ENCODE peak calls at places on chromosome X, in eight cellular contexts. One of them, this sample, is unnamed.

GRCh38 chrX:97252111-97252510 is 368.4 kb downstream of the RPA4 start:
- DNase-seq in colonic mucosa: no peak
- DNase-seq in astrocyte of the spinal cord: no peak
- DNase-seq in cardiac muscle cell: no peak
- DNase-seq in WTC11: no peak
- DNase-seq in body of pancreas: no peak
- DNase-seq in mesothelial cell of epicardium: no peak
- DNase-seq in GM20000: no peak
- DNase-seq in this sample: no peak

GRCh38 chrX:53262918-53263394 is 18.4 kb downstream of the IQSEC2 start:
- DNase-seq in colonic mucosa: peak
- DNase-seq in astrocyte of the spinal cord: peak
- DNase-seq in cardiac muscle cell: peak
- DNase-seq in WTC11: no peak
- DNase-seq in body of pancreas: no peak
- DNase-seq in mesothelial cell of epicardium: no peak
- DNase-seq in GM20000: no peak
- DNase-seq in this sample: peak

GRCh38 chrX:68193234-68193633 is 240.1 kb downstream of the OPHN1 start:
- DNase-seq in colonic mucosa: no peak
- DNase-seq in astrocyte of the spinal cord: peak
- DNase-seq in cardiac muscle cell: no peak
- DNase-seq in WTC11: no peak
- DNase-seq in body of pancreas: no peak
- DNase-seq in mesothelial cell of epicardium: no peak
- DNase-seq in GM20000: no peak
- DNase-seq in this sample: no peak

GRCh38 chrX:96372313-96373046 is 312.2 kb upstream of the DIAPH2 start:
- DNase-seq in colonic mucosa: no peak
- DNase-seq in astrocyte of the spinal cord: peak
- DNase-seq in cardiac muscle cell: peak
- DNase-seq in WTC11: no peak
- DNase-seq in body of pancreas: peak
- DNase-seq in mesothelial cell of epicardium: no peak
- DNase-seq in GM20000: peak
- DNase-seq in this sample: no peak

GRCh38 chrX:37453821-37454220 is 104.7 kb downstream of the PRRG1 start:
- DNase-seq in colonic mucosa: no peak
- DNase-seq in astrocyte of the spinal cord: no peak
- DNase-seq in cardiac muscle cell: no peak
- DNase-seq in WTC11: no peak
- DNase-seq in body of pancreas: no peak
- DNase-seq in mesothelial cell of epicardium: no peak
- DNase-seq in GM20000: no peak
- DNase-seq in this sample: no peak

GRCh38 chrX:129188223-129188622 is 335.1 kb downstream of the SMARCA1 start:
- DNase-seq in colonic mucosa: no peak
- DNase-seq in astrocyte of the spinal cord: no peak
- DNase-seq in cardiac muscle cell: no peak
- DNase-seq in WTC11: peak
- DNase-seq in body of pancreas: no peak
- DNase-seq in mesothelial cell of epicardium: no peak
- DNase-seq in GM20000: no peak
- DNase-seq in this sample: no peak

GRCh38 chrX:141839856-141840255 is 1.7 kb downstream of the MAGEC3 start:
- DNase-seq in colonic mucosa: no peak
- DNase-seq in astrocyte of the spinal cord: peak
- DNase-seq in cardiac muscle cell: no peak
- DNase-seq in WTC11: no peak
- DNase-seq in body of pancreas: no peak
- DNase-seq in mesothelial cell of epicardium: no peak
- DNase-seq in GM20000: no peak
- DNase-seq in this sample: no peak

GRCh38 chrX:46574337-46574940 is 874 bp downstream of the CHST7 start:
- DNase-seq in colonic mucosa: no peak
- DNase-seq in astrocyte of the spinal cord: no peak
- DNase-seq in cardiac muscle cell: peak
- DNase-seq in WTC11: peak
- DNase-seq in body of pancreas: peak
- DNase-seq in mesothelial cell of epicardium: no peak
- DNase-seq in GM20000: no peak
- DNase-seq in this sample: no peak

GRCh38 chrX:119763175-119763574 is 4.8 kb downstream of the SOWAHD start:
- DNase-seq in colonic mucosa: no peak
- DNase-seq in astrocyte of the spinal cord: peak
- DNase-seq in cardiac muscle cell: peak
- DNase-seq in WTC11: peak
- DNase-seq in body of pancreas: no peak
- DNase-seq in mesothelial cell of epicardium: no peak
- DNase-seq in GM20000: no peak
- DNase-seq in this sample: no peak

GRCh38 chrX:19682712-19683331 is 167.5 kb upstream of the MAP3K15 start:
- DNase-seq in colonic mucosa: peak
- DNase-seq in astrocyte of the spinal cord: peak
- DNase-seq in cardiac muscle cell: peak
- DNase-seq in WTC11: peak
- DNase-seq in body of pancreas: peak
- DNase-seq in mesothelial cell of epicardium: no peak
- DNase-seq in GM20000: peak
- DNase-seq in this sample: no peak

GRCh38 chrX:31524182-31524581 is 452.3 kb upstream of the FTHL17 start:
- DNase-seq in colonic mucosa: no peak
- DNase-seq in astrocyte of the spinal cord: no peak
- DNase-seq in cardiac muscle cell: peak
- DNase-seq in WTC11: no peak
- DNase-seq in body of pancreas: no peak
- DNase-seq in mesothelial cell of epicardium: no peak
- DNase-seq in GM20000: no peak
- DNase-seq in this sample: no peak

GRCh38 chrX:2698604-2699003 is 7.5 kb downstream of the CD99 start:
- DNase-seq in colonic mucosa: no peak
- DNase-seq in astrocyte of the spinal cord: no peak
- DNase-seq in cardiac muscle cell: no peak
- DNase-seq in WTC11: no peak
- DNase-seq in body of pancreas: no peak
- DNase-seq in mesothelial cell of epicardium: no peak
- DNase-seq in GM20000: no peak
- DNase-seq in this sample: no peak

GRCh38 chrX:83508006-83508405 is at the start of gene POU3F4:
- DNase-seq in colonic mucosa: no peak
- DNase-seq in astrocyte of the spinal cord: peak
- DNase-seq in cardiac muscle cell: no peak
- DNase-seq in WTC11: peak
- DNase-seq in body of pancreas: peak
- DNase-seq in mesothelial cell of epicardium: peak
- DNase-seq in GM20000: no peak
- DNase-seq in this sample: no peak

GRCh38 chrX:111167334-111167733 is 71.3 kb downstream of the PAK3 start:
- DNase-seq in colonic mucosa: no peak
- DNase-seq in astrocyte of the spinal cord: no peak
- DNase-seq in cardiac muscle cell: no peak
- DNase-seq in WTC11: no peak
- DNase-seq in body of pancreas: no peak
- DNase-seq in mesothelial cell of epicardium: no peak
- DNase-seq in GM20000: no peak
- DNase-seq in this sample: no peak

GRCh38 chrX:112668476-112669404 is 11.0 kb downstream of the LHFPL1 start:
- DNase-seq in colonic mucosa: no peak
- DNase-seq in astrocyte of the spinal cord: no peak
- DNase-seq in cardiac muscle cell: no peak
- DNase-seq in WTC11: no peak
- DNase-seq in body of pancreas: no peak
- DNase-seq in mesothelial cell of epicardium: no peak
- DNase-seq in GM20000: no peak
- DNase-seq in this sample: no peak

GRCh38 chrX:7059214-7059838 is 88.2 kb upstream of the STS start:
- DNase-seq in colonic mucosa: no peak
- DNase-seq in astrocyte of the spinal cord: no peak
- DNase-seq in cardiac muscle cell: no peak
- DNase-seq in WTC11: no peak
- DNase-seq in body of pancreas: no peak
- DNase-seq in mesothelial cell of epicardium: no peak
- DNase-seq in GM20000: peak
- DNase-seq in this sample: no peak

GRCh38 chrX:15566244-15566643 is 34.5 kb downstream of the ACE2 start:
- DNase-seq in colonic mucosa: no peak
- DNase-seq in astrocyte of the spinal cord: no peak
- DNase-seq in cardiac muscle cell: no peak
- DNase-seq in WTC11: no peak
- DNase-seq in body of pancreas: no peak
- DNase-seq in mesothelial cell of epicardium: no peak
- DNase-seq in GM20000: no peak
- DNase-seq in this sample: no peak

GRCh38 chrX:15570145-15570544 is 30.6 kb downstream of the ACE2 start:
- DNase-seq in colonic mucosa: no peak
- DNase-seq in astrocyte of the spinal cord: no peak
- DNase-seq in cardiac muscle cell: no peak
- DNase-seq in WTC11: no peak
- DNase-seq in body of pancreas: no peak
- DNase-seq in mesothelial cell of epicardium: no peak
- DNase-seq in GM20000: no peak
- DNase-seq in this sample: no peak

GRCh38 chrX:15564981-15565579 is 35.7 kb downstream of the ACE2 start:
- DNase-seq in colonic mucosa: peak
- DNase-seq in astrocyte of the spinal cord: peak
- DNase-seq in cardiac muscle cell: peak
- DNase-seq in WTC11: peak
- DNase-seq in body of pancreas: peak
- DNase-seq in mesothelial cell of epicardium: peak
- DNase-seq in GM20000: peak
- DNase-seq in this sample: peak

GRCh38 chrX:15567267-15567666 is 33.5 kb downstream of the ACE2 start:
- DNase-seq in colonic mucosa: no peak
- DNase-seq in astrocyte of the spinal cord: no peak
- DNase-seq in cardiac muscle cell: no peak
- DNase-seq in WTC11: no peak
- DNase-seq in body of pancreas: no peak
- DNase-seq in mesothelial cell of epicardium: no peak
- DNase-seq in GM20000: no peak
- DNase-seq in this sample: no peak

GRCh38 chrX:15567886-15568616 is 32.7 kb downstream of the ACE2 start:
- DNase-seq in colonic mucosa: no peak
- DNase-seq in astrocyte of the spinal cord: no peak
- DNase-seq in cardiac muscle cell: peak
- DNase-seq in WTC11: no peak
- DNase-seq in body of pancreas: no peak
- DNase-seq in mesothelial cell of epicardium: no peak
- DNase-seq in GM20000: no peak
- DNase-seq in this sample: peak
- TF ChIP-seq CTCF in colonic mucosa: no peak
- TF ChIP-seq CTCF in astrocyte of the spinal cord: peak
- TF ChIP-seq CTCF in cardiac muscle cell: peak
- TF ChIP-seq CTCF in WTC11: no peak
- TF ChIP-seq CTCF in body of pancreas: no peak
- TF ChIP-seq CTCF in mesothelial cell of epicardium: no peak
- TF ChIP-seq CTCF in GM20000: no peak
- TF ChIP-seq CTCF in this sample: peak

GRCh38 chrX:9851890-9852289 is 65.7 kb downstream of the SHROOM2 start:
- DNase-seq in colonic mucosa: no peak
- DNase-seq in astrocyte of the spinal cord: no peak
- DNase-seq in cardiac muscle cell: no peak
- DNase-seq in WTC11: no peak
- DNase-seq in body of pancreas: no peak
- DNase-seq in mesothelial cell of epicardium: no peak
- DNase-seq in GM20000: no peak
- DNase-seq in this sample: no peak
- TF ChIP-seq CTCF in colonic mucosa: no peak
- TF ChIP-seq CTCF in astrocyte of the spinal cord: no peak
- TF ChIP-seq CTCF in cardiac muscle cell: no peak
- TF ChIP-seq CTCF in WTC11: no peak
- TF ChIP-seq CTCF in body of pancreas: no peak
- TF ChIP-seq CTCF in mesothelial cell of epicardium: no peak
- TF ChIP-seq CTCF in GM20000: no peak
- TF ChIP-seq CTCF in this sample: no peak

DNA sequence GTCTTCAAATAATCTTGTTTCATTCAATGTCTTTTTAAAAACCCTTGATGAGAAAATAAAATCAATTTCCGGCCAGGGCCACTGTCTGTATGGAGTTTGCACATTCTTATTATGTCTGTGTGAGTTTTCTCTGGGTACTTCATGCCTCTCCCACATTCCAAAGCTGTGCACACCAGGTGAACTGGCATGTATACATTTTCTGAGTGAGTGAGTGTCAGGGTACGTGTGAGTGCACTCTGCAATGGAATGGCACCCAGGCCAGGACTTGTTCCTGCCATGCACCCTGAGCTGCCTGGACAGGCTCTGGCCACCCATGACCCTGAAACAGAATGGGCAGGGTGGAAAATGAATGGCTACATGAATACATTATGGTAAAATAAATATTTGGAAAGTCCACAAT is 61.3 kb downstream of the UBE2NL start:
- DNase-seq in colonic mucosa: no peak
- DNase-seq in astrocyte of the spinal cord: no peak
- DNase-seq in cardiac muscle cell: no peak
- DNase-seq in WTC11: no peak
- DNase-seq in body of pancreas: no peak
- DNase-seq in mesothelial cell of epicardium: no peak
- DNase-seq in GM20000: no peak
- DNase-seq in this sample: no peak
- TF ChIP-seq CTCF in colonic mucosa: no peak
- TF ChIP-seq CTCF in astrocyte of the spinal cord: no peak
- TF ChIP-seq CTCF in cardiac muscle cell: no peak
- TF ChIP-seq CTCF in WTC11: no peak
- TF ChIP-seq CTCF in body of pancreas: no peak
- TF ChIP-seq CTCF in mesothelial cell of epicardium: no peak
- TF ChIP-seq CTCF in GM20000: no peak
- TF ChIP-seq CTCF in this sample: no peak

DNA sequence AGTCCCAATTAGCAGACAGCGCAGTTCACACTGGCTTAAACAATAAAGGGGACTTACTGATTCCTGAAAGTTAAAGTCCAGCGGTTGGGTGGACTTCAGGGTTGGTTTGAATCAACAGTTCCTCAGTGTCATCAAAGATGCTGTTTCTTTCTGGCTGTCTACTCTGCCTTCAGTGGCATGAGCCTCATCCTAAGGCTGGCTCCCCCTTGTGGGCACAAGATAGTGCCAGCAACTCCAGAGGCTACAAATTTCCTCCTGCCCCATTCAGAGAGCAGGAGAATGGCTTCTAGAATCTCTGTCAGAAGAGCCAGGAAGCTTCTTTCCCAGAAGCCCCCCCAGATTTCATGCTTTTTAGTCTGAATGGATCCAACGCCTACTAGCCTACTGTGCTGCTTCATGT is 82.4 kb upstream of the MTM1 start:
- DNase-seq in colonic mucosa: peak
- DNase-seq in astrocyte of the spinal cord: peak
- DNase-seq in cardiac muscle cell: peak
- DNase-seq in WTC11: peak
- DNase-seq in body of pancreas: peak
- DNase-seq in mesothelial cell of epicardium: no peak
- DNase-seq in GM20000: peak
- DNase-seq in this sample: peak
- TF ChIP-seq CTCF in colonic mucosa: peak
- TF ChIP-seq CTCF in astrocyte of the spinal cord: peak
- TF ChIP-seq CTCF in cardiac muscle cell: peak
- TF ChIP-seq CTCF in WTC11: peak
- TF ChIP-seq CTCF in body of pancreas: peak
- TF ChIP-seq CTCF in mesothelial cell of epicardium: no peak
- TF ChIP-seq CTCF in GM20000: no peak
- TF ChIP-seq CTCF in this sample: peak